ENCODE peak calls at places on chromosomes 12 and 14, in nine cellular contexts. J is naive thymus-derived CD4-positive, alpha-beta T cell; H is HEK293T; W is neuronal stem cell; B is activated T-helper 1 cell treated with Interleukin-2 at 50 U/mL for 16 hours; Q is fibroblast of mammary gland; L is AG09309; G is HFFc6; D is T47D. O is an unnamed sample.

GRCh38 chr14:93906341-93907329 is 20.5 kb upstream of the FAM181A start:
- DNase-seq in J (peak), H (peak), W (peak), B (peak), Q (peak), L (no peak), G (peak), D (peak), O (peak)

GRCh38 chr12:53659011-53659551 is 16.8 kb downstream of the ATP5MC2 start:
- DNase-seq in J (no peak), H (no peak), W (peak), B (no peak), Q (peak), L (no peak), G (no peak), D (peak), O (no peak)

GRCh38 chr14:39055786-39056474 is 47.1 kb downstream of the SEC23A start:
- DNase-seq in J (no peak), H (no peak), W (no peak), B (no peak), Q (no peak), L (no peak), G (no peak), D (peak), O (no peak)

GRCh38 chr12:109952873-109953272 is 43.3 kb downstream of the GIT2 start:
- DNase-seq in J (no peak), H (no peak), W (no peak), B (no peak), Q (no peak), L (no peak), G (no peak), D (no peak), O (no peak)

GRCh38 chr12:25648460-25648859 is 95.4 kb upstream of the LMNTD1 start:
- DNase-seq in J (no peak), H (peak), W (no peak), B (no peak), Q (peak), L (peak), G (peak), D (peak), O (no peak)

GRCh38 chr12:53997324-53998173 is 2.4 kb upstream of the HOXC9 start:
- DNase-seq in J (no peak), H (no peak), W (no peak), B (no peak), Q (no peak), L (no peak), G (no peak), D (no peak), O (no peak)

GRCh38 chr12:3342051-3342450 is 149.0 kb upstream of the PRMT8 start:
- DNase-seq in J (no peak), H (peak), W (peak), B (no peak), Q (peak), L (no peak), G (peak), D (no peak), O (no peak)

GRCh38 chr12:45831590-45831989 is 102.1 kb downstream of the ARID2 start:
- DNase-seq in J (no peak), H (no peak), W (no peak), B (no peak), Q (no peak), L (no peak), G (no peak), D (no peak), O (no peak)

GRCh38 chr14:51035611-51036192 is 59.2 kb downstream of the TRIM9 start:
- DNase-seq in J (no peak), H (no peak), W (no peak), B (no peak), Q (no peak), L (no peak), G (no peak), D (peak), O (no peak)

GRCh38 chr14:105853089-105853906 is 326.9 kb downstream of the TMEM121 start:
- DNase-seq in J (no peak), H (no peak), W (no peak), B (no peak), Q (no peak), L (no peak), G (no peak), D (no peak), O (no peak)

GRCh38 chr12:26028953-26029740 is 70.7 kb downstream of the RASSF8 start:
- DNase-seq in J (peak), H (peak), W (peak), B (no peak), Q (peak), L (no peak), G (peak), D (peak), O (no peak)

GRCh38 chr14:61927015-61927414 is 164.8 kb downstream of the SNAPC1 start:
- DNase-seq in J (no peak), H (no peak), W (no peak), B (no peak), Q (no peak), L (no peak), G (peak), D (no peak), O (no peak)

GRCh38 chr12:104604070-104604994 is 147.6 kb downstream of the CHST11 start:
- DNase-seq in J (no peak), H (peak), W (no peak), B (no peak), Q (peak), L (peak), G (peak), D (peak), O (peak)

GRCh38 chr14:95359974-95360826 is 40.5 kb upstream of the CLMN start:
- DNase-seq in J (no peak), H (no peak), W (peak), B (no peak), Q (no peak), L (no peak), G (no peak), D (peak), O (no peak)

GRCh38 chr12:49920241-49920914 is 16.7 kb upstream of the FAIM2 start:
- DNase-seq in J (no peak), H (no peak), W (no peak), B (no peak), Q (peak), L (no peak), G (no peak), D (no peak), O (no peak)

GRCh38 chr14:92513204-92513965 is at the start of gene RIN3:
- DNase-seq in J (peak), H (peak), W (peak), B (peak), Q (peak), L (no peak), G (peak), D (no peak), O (peak)

GRCh38 chr14:68670344-68670725 is 122.5 kb downstream of the ZFP36L1 start:
- DNase-seq in J (no peak), H (no peak), W (no peak), B (no peak), Q (no peak), L (no peak), G (no peak), D (no peak), O (no peak)

GRCh38 chr14:51873221-51873893 is 12.9 kb downstream of the GNG2 start:
- DNase-seq in J (no peak), H (no peak), W (no peak), B (no peak), Q (peak), L (peak), G (peak), D (no peak), O (no peak)

O was measured in activated effector memory CD4-positive, alpha-beta T cell treated with Interleukin-2 at 50 U/mL for 16 hours.